ENCODE peak calls at places on chromosomes 16 and 17, in five cellular contexts. O is uterus, U is esophagus squamous epithelium, A is HFFc6, C is ascending aorta. S is an unnamed sample.

GRCh38 chr17:11006530-11006929 is 168.6 kb upstream of the PIRT start:
- DNase-seq in O (no peak), U (no peak), A (no peak), C (no peak), S (no peak)

GRCh38 chr16:68370221-68370920 is 59.6 kb downstream of the PRMT7 start:
- DNase-seq in O (no peak), U (no peak), A (no peak), C (no peak), S (no peak)

GRCh38 chr16:83899272-83899897 is 470 bp downstream of the MLYCD start:
- DNase-seq in O (peak; percentile 27), U (no peak), A (peak; percentile 41), C (peak; percentile 74), S (peak; percentile 61)

GRCh38 chr16:372584-372983 is 2.2 kb upstream of the MRPL28 start:
- DNase-seq in O (no peak), U (no peak), A (no peak), C (no peak), S (no peak)

GRCh38 chr17:17137731-17138585 is 68.2 kb downstream of the PLD6 start:
- DNase-seq in O (no peak), U (no peak), A (no peak), C (no peak), S (no peak)

GRCh38 chr17:9271989-9272388 is 250.7 kb downstream of the NTN1 start:
- DNase-seq in O (no peak), U (no peak), A (no peak), C (no peak), S (no peak)

GRCh38 chr17:72022328-72022727 is 98.5 kb upstream of the SOX9 start:
- DNase-seq in O (no peak), U (no peak), A (no peak), C (no peak), S (no peak)

GRCh38 chr17:44314869-44315661 is 6.7 kb downstream of the RUNDC3A start:
- DNase-seq in O (no peak), U (no peak), A (no peak), C (no peak), S (peak; percentile 54)

GRCh38 chr17:2916362-2916928 is 120.2 kb downstream of the RAP1GAP2 start:
- DNase-seq in O (no peak), U (no peak), A (no peak), C (no peak), S (no peak)

GRCh38 chr17:36935681-36936454 is 1.4 kb upstream of the LHX1 start:
- DNase-seq in O (no peak), U (no peak), A (no peak), C (no peak), S (no peak)

GRCh38 chr16:68960910-68961309 is 117.6 kb downstream of the TANGO6 start:
- DNase-seq in O (no peak), U (no peak), A (no peak), C (no peak), S (no peak)

GRCh38 chr16:29321000-29321393 is 85.5 kb downstream of the NPIPB11 start:
- DNase-seq in O (no peak), U (no peak), A (no peak), C (no peak), S (no peak)

GRCh38 chr16:81655474-81656162 is 123.5 kb upstream of the PLCG2 start:
- DNase-seq in O (no peak), U (no peak), A (no peak), C (no peak), S (no peak)

GRCh38 chr17:36183001-36183810 is 6.8 kb upstream of the TBC1D3B start:
- DNase-seq in O (peak; percentile 9), U (no peak), A (peak; percentile 53), C (no peak), S (peak; percentile 81)

GRCh38 chr17:81995463-81996231 is 18.2 kb downstream of the ASPSCR1 start:
- DNase-seq in O (no peak), U (no peak), A (no peak), C (no peak), S (no peak)
- TF ChIP-seq CTCF in O (no peak), U (no peak), A (peak; percentile 16), C (no peak), S (no peak)

GRCh38 chr17:31226373-31226772 is 70.7 kb downstream of the OMG start:
- DNase-seq in O (no peak), U (no peak), A (no peak), C (no peak), S (peak; percentile 53)
- TF ChIP-seq CTCF in O (no peak), U (no peak), A (no peak), C (no peak), S (no peak)

DNA sequence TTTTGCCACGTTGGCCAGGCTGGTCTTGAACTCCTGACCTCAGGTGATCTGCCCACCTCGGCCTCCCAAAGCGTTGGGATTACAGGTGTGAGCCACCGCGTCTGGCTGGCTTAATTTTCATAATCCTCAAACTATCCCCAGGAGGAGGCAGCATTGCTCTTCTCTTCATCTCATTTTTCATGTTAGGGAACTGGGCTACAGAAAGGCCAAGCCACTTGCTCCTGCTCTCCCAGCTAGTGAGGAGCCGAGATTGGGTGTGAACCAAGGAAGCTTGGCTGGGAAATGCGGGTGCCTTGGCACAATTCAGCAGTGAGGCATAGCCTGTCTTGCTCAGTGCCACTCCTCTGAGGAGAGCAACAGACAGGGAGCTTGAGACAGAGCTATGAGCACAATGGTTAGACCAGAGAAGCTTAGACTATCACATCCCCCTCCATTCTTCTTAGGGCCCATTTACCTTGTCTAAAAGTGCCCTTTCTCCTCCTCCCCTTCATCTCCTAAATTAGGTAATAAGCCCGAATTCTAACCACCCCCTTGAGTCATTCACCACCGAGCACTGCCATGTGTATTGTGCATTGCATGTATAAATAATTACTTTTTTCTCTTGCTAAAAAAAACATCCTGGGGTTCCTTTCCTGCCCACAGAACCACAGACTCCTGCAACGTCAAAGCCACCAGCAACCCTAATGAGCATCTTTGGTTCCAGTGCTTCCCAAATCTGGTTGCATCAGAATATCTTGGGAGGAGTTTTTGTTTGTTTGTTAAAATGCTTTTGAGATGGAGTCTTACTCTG is 20.0 kb upstream of the KIF19 start:
- DNase-seq in O (no peak), U (no peak), A (no peak), C (no peak), S (peak; percentile 38)
- TF ChIP-seq CTCF in O (no peak), U (no peak), A (no peak), C (no peak), S (no peak)

DNA sequence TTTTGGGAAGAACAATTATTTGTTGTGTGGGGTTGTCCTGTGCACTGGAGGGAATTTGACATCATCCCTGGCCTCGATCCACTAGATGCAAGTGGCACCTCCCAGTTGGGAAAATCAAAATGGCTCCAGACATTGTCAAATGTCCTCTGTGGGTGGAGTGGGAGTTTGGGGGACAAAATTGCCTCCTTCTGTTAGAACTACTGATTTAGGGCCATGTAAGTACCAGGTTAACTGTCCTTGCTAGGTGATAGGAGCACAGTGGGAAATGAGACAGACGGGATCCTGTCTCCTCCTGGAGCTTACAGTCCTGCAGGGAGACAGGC is 56.8 kb downstream of the ARHGAP23 start:
- DNase-seq in O (no peak), U (no peak), A (no peak), C (no peak), S (no peak)
- TF ChIP-seq CTCF in O (no peak), U (no peak), A (peak; percentile 47), C (no peak), S (no peak)

GRCh38 chr17:58007781-58008706 is 998 bp upstream of the SRSF1 start:
- DNase-seq in O (peak; percentile 18), U (no peak), A (no peak), C (no peak), S (no peak)
- TF ChIP-seq CTCF in O (no peak), U (no peak), A (no peak), C (no peak), S (no peak)

GRCh38 chr17:74569001-74569391 is 1.7 kb upstream of the CD300H start:
- DNase-seq in O (no peak), U (no peak), A (no peak), C (no peak), S (no peak)

GRCh38 chr17:74569392-74570003 is 2.2 kb upstream of the CD300H start:
- DNase-seq in O (no peak), U (peak; percentile 39), A (peak; percentile 0), C (peak; percentile 79), S (no peak)

GRCh38 chr17:74571894-74572293 is 4.6 kb upstream of the CD300H start:
- DNase-seq in O (no peak), U (no peak), A (no peak), C (no peak), S (no peak)

GRCh38 chr17:74574489-74575142 is 7.3 kb upstream of the CD300H start:
- DNase-seq in O (no peak), U (no peak), A (no peak), C (no peak), S (no peak)

DNA sequence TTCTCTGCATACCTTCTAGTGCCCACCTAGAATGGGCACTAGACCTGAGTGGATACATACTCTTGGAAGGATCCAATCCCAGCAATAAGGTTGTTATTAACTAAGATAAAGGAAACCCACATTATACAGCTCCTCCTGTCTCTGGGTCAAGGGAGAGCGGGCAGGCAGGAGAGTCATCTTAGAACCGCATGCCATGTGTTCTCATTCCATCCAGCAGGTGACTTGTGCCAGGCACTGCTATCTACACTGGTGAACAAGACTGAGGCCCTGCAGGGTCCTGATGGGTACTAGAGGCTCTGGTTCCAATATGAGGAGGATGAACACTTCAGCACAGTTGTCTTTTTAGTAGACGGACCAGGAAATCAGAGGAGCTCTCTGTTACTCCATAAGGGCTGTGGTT is 5.9 kb upstream of the CD300H start:
- DNase-seq in O (no peak), U (no peak), A (no peak), C (no peak), S (no peak)
- TF ChIP-seq CTCF in O (no peak), U (no peak), A (no peak), C (no peak), S (no peak)

GRCh38 chr17:39153541-39154111 is 2.2 kb upstream of the PLXDC1 start:
- DNase-seq in O (peak; percentile 93), U (peak; percentile 27), A (peak; percentile 91), C (peak; percentile 98), S (peak; percentile 95)
- TF ChIP-seq CTCF in O (peak; percentile 38), U (no peak), A (peak; percentile 22), C (peak; percentile 16), S (no peak)

DNA sequence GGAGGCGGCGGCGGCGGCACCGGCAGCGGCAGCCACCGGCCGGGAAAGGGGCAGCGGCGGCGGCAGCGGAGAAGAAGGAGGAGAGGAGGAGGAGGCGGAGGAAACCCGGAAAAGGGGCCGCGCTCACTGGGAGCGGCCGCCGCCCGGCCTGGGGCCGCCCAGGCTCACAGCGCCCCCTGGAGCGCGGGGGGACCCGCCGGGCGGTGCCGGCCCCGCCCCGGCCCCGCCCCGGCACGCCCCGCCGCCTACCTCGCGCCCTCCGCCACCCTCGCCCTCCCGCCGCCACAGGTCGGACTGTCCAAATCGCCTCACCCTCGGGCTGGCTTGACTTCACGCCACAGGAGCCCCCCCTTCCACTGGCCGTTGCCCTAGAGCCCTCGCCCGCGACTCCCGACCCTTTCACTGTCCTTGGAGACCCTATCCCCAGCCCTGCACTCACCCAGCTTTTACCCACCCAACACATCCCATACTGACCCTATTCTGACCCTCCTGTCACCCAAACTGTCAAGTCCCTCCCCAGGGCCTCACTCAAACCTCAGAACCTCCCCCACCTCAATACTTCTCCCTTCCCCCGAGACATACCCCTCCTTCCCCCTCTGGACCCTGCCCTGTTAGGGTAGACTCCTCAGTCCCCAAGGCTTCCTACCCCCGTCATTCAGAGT is at the start of gene CSNK2A2:
- DNase-seq in O (peak; percentile 50), U (no peak), A (peak; percentile 28), C (peak; percentile 73), S (peak; percentile 74)
- TF ChIP-seq CTCF in O (peak; percentile 60), U (no peak), A (peak; percentile 32), C (peak; percentile 36), S (no peak)

S was measured in endothelial cell.